ENCODE peak calls at places on chromosomes 7 and 10, in ten cellular contexts. C is A549, H is suprapubic skin, M is tibial nerve, R is HepG2, T is stomach, K is sigmoid colon, V is upper lobe of left lung, I is SK-N-SH, E is ovary. O is an unnamed sample.

GRCh38 chr10:118850418-118851061 is 95.8 kb upstream of the CACUL1 start:
- DNase-seq in M (peak; percentile 24), V (peak; percentile 71), T (peak; percentile 74), R (peak; percentile 38), E (peak; percentile 36), I (peak; percentile 69), H (no peak), K (no peak), C (no peak), O (peak; percentile 73)

GRCh38 chr10:119694608-119695007 is 31.2 kb upstream of the INPP5F start:
- DNase-seq in I (no peak), R (no peak), H (no peak), K (no peak), C (no peak), E (no peak), M (no peak), V (no peak), T (no peak), O (no peak)

GRCh38 chr10:110531687-110532086 is 34.0 kb downstream of the DUSP5 start:
- DNase-seq in R (no peak), H (no peak), E (no peak), I (no peak), C (no peak), K (no peak), V (no peak), M (no peak), T (no peak), O (no peak)

GRCh38 chr7:83947260-83947659 is 247.3 kb downstream of the SEMA3A start:
- DNase-seq in H (no peak), I (peak; percentile 38), K (no peak), V (no peak), M (no peak), R (peak; percentile 5), T (no peak), E (no peak), C (peak; percentile 6), O (peak; percentile 8)

GRCh38 chr7:20330176-20330796 is 414 bp upstream of the ITGB8 start:
- DNase-seq in T (peak; percentile 81), M (peak; percentile 89), E (peak; percentile 87), H (peak; percentile 89), R (peak; percentile 36), I (peak; percentile 73), K (peak; percentile 93), V (peak; percentile 79), C (peak; percentile 47), O (peak; percentile 83)

GRCh38 chr10:108545921-108546320 is 1377.4 kb downstream of the XPNPEP1 start:
- DNase-seq in V (no peak), I (no peak), H (no peak), C (no peak), R (no peak), E (no peak), K (no peak), M (no peak), T (no peak), O (no peak)

GRCh38 chr7:3955751-3956696 is 655.0 kb downstream of the SDK1 start:
- DNase-seq in V (no peak), C (peak; percentile 43), K (no peak), E (no peak), H (no peak), R (no peak), I (no peak), T (no peak), M (no peak), O (peak; percentile 14)

GRCh38 chr10:96987141-96987841 is 155.2 kb downstream of the LCOR start:
- DNase-seq in M (no peak), E (no peak), T (no peak), R (no peak), I (no peak), C (no peak), V (no peak), K (no peak), H (no peak), O (no peak)

GRCh38 chr10:101773923-101774588 is 1.9 kb downstream of the FGF8 start:
- DNase-seq in R (no peak), V (peak; percentile 14), M (no peak), E (no peak), H (peak; percentile 38), T (no peak), I (peak; percentile 16), C (no peak), K (peak; percentile 48), O (no peak)

GRCh38 chr7:36303202-36304098 is 86.2 kb upstream of the ANLN start:
- DNase-seq in R (peak; percentile 59), M (peak; percentile 73), K (peak; percentile 92), C (peak; percentile 66), H (peak; percentile 91), T (peak; percentile 78), E (peak; percentile 69), I (peak; percentile 97), V (peak; percentile 94), O (peak; percentile 54)

GRCh38 chr7:25192043-25192442 is 36.2 kb downstream of the NPVF start:
- DNase-seq in V (no peak), R (no peak), H (no peak), T (no peak), M (no peak), C (no peak), I (no peak), K (no peak), E (no peak), O (no peak)
- H3K4me3 ChIP-seq in V (no peak overlapping the region), R (no peak overlapping the region), H (no peak overlapping the region), T (no peak overlapping the region), M (no peak overlapping the region), C (no peak overlapping the region), I (no peak overlapping the region), K (no peak overlapping the region), E (no peak overlapping the region), O (no peak overlapping the region)

DNA sequence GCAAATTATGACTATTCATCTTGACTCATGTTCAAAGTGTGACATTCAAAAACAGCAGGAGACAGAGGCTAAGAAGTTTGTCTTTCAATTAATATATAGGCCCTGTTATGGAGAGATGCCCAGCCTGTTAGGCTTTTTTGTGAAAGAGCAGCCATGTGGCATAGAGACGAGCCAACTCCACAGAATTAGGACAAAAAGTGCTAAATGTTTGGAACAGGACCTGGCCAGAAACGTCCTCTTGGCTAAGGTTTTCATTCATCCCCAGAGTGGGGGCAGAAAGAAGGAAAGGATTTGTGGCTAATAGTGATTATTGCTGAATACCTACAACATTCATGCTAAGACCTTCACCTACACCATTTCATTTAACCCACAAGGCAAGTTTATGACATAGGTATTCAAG is 324.7 kb upstream of the NPVF start:
- DNase-seq in K (no peak), E (no peak), V (no peak), H (no peak), R (no peak), T (no peak), I (no peak), C (no peak), M (no peak), O (no peak)
- H3K9me3 ChIP-seq in K (no peaks in the 10 kb centered on the region), E (no peaks in the 10 kb centered on the region), V (no peaks in the 10 kb centered on the region), H (no peaks in the 10 kb centered on the region), R (no peaks in the 10 kb centered on the region), T (no peaks in the 10 kb centered on the region), I (no peaks in the 10 kb centered on the region), C (peaks cover under 1% of the 10 kb centered on the region), M (no peaks in the 10 kb centered on the region), O (no peaks in the 10 kb centered on the region)

GRCh38 chr7:10940748-10941358 is 32.8 kb upstream of the PHF14 start:
- DNase-seq in T (no peak), H (no peak), R (no peak), E (no peak), V (no peak), I (peak; percentile 48), M (no peak), C (peak; percentile 9), K (no peak), O (peak; percentile 14)
- TF ChIP-seq EP300 in T (no peak), H (no peak), R (no peak), E (no peak), V (no peak), I (no peak), M (no peak), C (no peak), K (no peak), O (no peak)

GRCh38 chr10:114684085-114684821 is 26.2 kb upstream of the ABLIM1 start:
- DNase-seq in H (peak; percentile 80), K (peak; percentile 69), R (peak; percentile 50), C (peak; percentile 69), M (no peak), I (peak; percentile 24), E (peak; percentile 25), T (peak; percentile 69), V (peak; percentile 63), O (peak; percentile 80)
- H3K4me3 ChIP-seq in H (peak overlapping the region; percentile 41), K (no peak overlapping the region), R (peak overlapping the region; percentile 28), C (peak overlapping the region; percentile 36), M (peak overlapping the region; percentile 17), I (peak overlapping the region; percentile 29), E (no peak overlapping the region), T (no peak overlapping the region), V (no peak overlapping the region), O (peak overlapping the region; percentile 4)

DNA sequence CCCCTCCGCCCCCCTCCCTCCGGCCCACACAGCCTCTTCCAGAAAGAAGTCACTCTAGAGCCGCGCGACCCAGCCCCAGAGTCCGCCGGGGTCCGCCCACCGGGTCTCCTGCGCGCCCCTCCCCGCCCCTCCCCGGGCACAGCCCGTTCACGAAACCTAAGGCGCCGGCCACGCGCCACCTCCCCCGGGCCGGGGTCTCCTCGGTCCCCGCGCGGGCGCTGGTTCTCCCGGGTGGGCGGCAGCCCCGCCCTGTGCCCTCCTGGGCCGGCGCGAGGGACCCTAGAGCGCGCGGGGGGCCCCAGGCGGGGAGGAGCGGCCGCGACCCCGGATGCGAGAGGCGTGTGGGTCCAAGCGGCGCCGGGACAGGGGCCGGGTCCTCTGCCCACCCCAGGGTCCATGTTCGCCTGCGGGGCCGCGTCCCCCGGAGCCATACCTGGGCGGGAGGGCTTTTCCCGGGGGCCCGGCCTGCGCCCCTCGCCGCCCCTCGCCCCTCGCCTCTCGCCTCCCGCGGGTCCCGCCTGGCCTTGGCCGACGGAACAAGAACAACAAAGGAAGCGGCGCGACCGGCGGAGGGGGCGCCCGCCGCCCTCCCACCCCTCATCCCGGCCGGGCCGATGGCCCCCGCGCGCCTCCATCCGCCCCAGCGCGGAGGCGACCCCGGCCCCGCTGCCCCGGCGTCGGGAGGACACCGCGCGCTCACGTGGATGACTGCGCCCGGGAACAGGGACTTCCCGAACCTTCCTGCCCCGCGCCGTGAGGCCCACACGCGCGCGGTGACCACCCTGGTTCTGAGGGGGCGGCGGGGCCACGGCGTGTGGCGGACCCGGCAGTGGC is 348.0 kb downstream of the DNAJB6 start:
- DNase-seq in H (peak; percentile 67), I (peak; percentile 42), T (no peak), K (no peak), E (no peak), V (no peak), R (no peak), C (no peak), M (peak; percentile 1), O (no peak)
- H3K9me3 ChIP-seq in H (no peaks in the 10 kb centered on the region), I (no peaks in the 10 kb centered on the region), T (no peaks in the 10 kb centered on the region), K (no peaks in the 10 kb centered on the region), E (no peaks in the 10 kb centered on the region), V (no peaks in the 10 kb centered on the region), R (no peaks in the 10 kb centered on the region), C (no peaks in the 10 kb centered on the region), M (no peaks in the 10 kb centered on the region), O (no peaks in the 10 kb centered on the region)

GRCh38 chr7:78153285-78153684 is 354.7 kb downstream of the PHTF2 start:
- DNase-seq in M (no peak), E (no peak), T (no peak), R (no peak), I (no peak), K (no peak), C (no peak), H (no peak), V (no peak), O (no peak)
- TF ChIP-seq EP300 in M (no peak), E (no peak), T (no peak), R (no peak), I (no peak), K (no peak), C (no peak), H (no peak), V (no peak), O (no peak)

O was measured in transverse colon.